ENCODE peak calls at places on chromosomes 7 and 10, in four cellular contexts. D is fibroblast of lung, S is hepatocyte, T is right atrium auricular region. V is an unnamed sample.

GRCh38 chr7:125654076-125654475 is 724.5 kb upstream of the POT1 start:
- DNase-seq in T (no peak), S (no peak), D (no peak), V (no peak)

GRCh38 chr7:144256112-144256511 is 8.5 kb downstream of the OR2A7 start:
- DNase-seq in T (no peak), D (no peak), S (no peak), V (no peak)

GRCh38 chr10:23035569-23035968 is 59.8 kb upstream of the MSRB2 start:
- DNase-seq in T (no peak), S (peak; percentile 22), D (no peak), V (no peak)

GRCh38 chr7:118039963-118040489 is 143.9 kb upstream of the LSM8 start:
- DNase-seq in D (no peak), S (no peak), T (no peak), V (no peak)

GRCh38 chr7:132603241-132603789 is 27.0 kb upstream of the PLXNA4 start:
- DNase-seq in S (no peak), D (no peak), T (no peak), V (no peak)

GRCh38 chr7:133602291-133602690 is 349.4 kb downstream of the EXOC4 start:
- DNase-seq in S (no peak), D (peak; percentile 74), T (no peak), V (no peak)

GRCh38 chr7:43872401-43873165 is 3.3 kb upstream of the MRPS24 start:
- DNase-seq in S (peak; percentile 77), T (peak; percentile 70), D (peak; percentile 87), V (peak; percentile 57)

GRCh38 chr10:132163278-132163765 is 23.4 kb upstream of the DPYSL4 start:
- DNase-seq in T (no peak), S (no peak), D (no peak), V (no peak)

GRCh38 chr10:126857178-126857806 is 47.9 kb upstream of the DOCK1 start:
- DNase-seq in S (no peak), T (no peak), D (no peak), V (no peak)

GRCh38 chr7:150399861-150400778 is 21.0 kb downstream of the ZNF775 start:
- DNase-seq in S (peak; percentile 34), D (peak; percentile 45), T (no peak), V (no peak)

GRCh38 chr7:51129527-51130472 is 186.8 kb downstream of the COBL start:
- DNase-seq in S (no peak), D (no peak), T (peak; percentile 47), V (no peak)

GRCh38 chr7:30001953-30002352 is 12.4 kb upstream of the SCRN1 start:
- DNase-seq in D (no peak), T (no peak), S (no peak), V (no peak)

GRCh38 chr7:8109196-8110022 is 140.8 kb downstream of the GLCCI1 start:
- DNase-seq in D (peak; percentile 80), S (no peak), T (no peak), V (no peak)

GRCh38 chr10:77987671-77988070 is 41.6 kb downstream of the POLR3A start:
- DNase-seq in T (no peak), D (no peak), S (no peak), V (no peak)

GRCh38 chr10:3111626-3112220 is 44.4 kb downstream of the PFKP start:
- DNase-seq in S (no peak), T (no peak), D (no peak), V (no peak)

GRCh38 chr10:12638103-12638502 is 288.8 kb downstream of the CAMK1D start:
- DNase-seq in S (peak; percentile 85), D (peak; percentile 55), T (no peak), V (peak; percentile 11)

GRCh38 chr7:6691103-6691502 is 15.6 kb downstream of the ZNF12 start:
- DNase-seq in T (no peak), D (no peak), S (no peak), V (no peak)

GRCh38 chr7:139771001-139771956 is 6.5 kb downstream of the HIPK2 start:
- DNase-seq in T (no peak), S (no peak), D (peak; percentile 90), V (peak; percentile 60)

GRCh38 chr7:27400168-27400567 is 157.6 kb downstream of the EVX1 start:
- DNase-seq in S (no peak), D (no peak), T (no peak), V (no peak)

GRCh38 chr7:150945171-150945852 is 32.8 kb downstream of the KCNH2 start:
- DNase-seq in S (peak; percentile 23), T (no peak), D (no peak), V (no peak)

GRCh38 chr7:152180587-152180986 is 155.1 kb downstream of the GALNT11 start:
- DNase-seq in S (peak; percentile 11), T (no peak), D (no peak), V (no peak)

GRCh38 chr10:122448600-122448999 is 5.9 kb upstream of the ARMS2 start:
- DNase-seq in D (no peak), T (no peak), S (no peak), V (no peak)

GRCh38 chr7:77427996-77428603 is 12.0 kb upstream of the GSAP start:
- DNase-seq in D (peak; percentile 85), S (no peak), T (no peak), V (no peak)

GRCh38 chr7:157538321-157538720 is 201.5 kb downstream of the DNAJB6 start:
- DNase-seq in T (no peak), D (no peak), S (no peak), V (no peak)

GRCh38 chr7:127655720-127656119 is 3.7 kb downstream of the SND1 start:
- DNase-seq in S (no peak), D (no peak), T (no peak), V (no peak)

GRCh38 chr10:103745264-103746247 is 109.8 kb downstream of the SH3PXD2A start:
- DNase-seq in D (peak; percentile 54), T (no peak), S (peak; percentile 41), V (no peak)

GRCh38 chr10:44991571-44991970 is 9.2 kb upstream of the ZNF22 start:
- DNase-seq in S (no peak), T (peak; percentile 59), D (no peak), V (no peak)

GRCh38 chr10:55233505-55233904 is 432.5 kb upstream of the PCDH15 start:
- DNase-seq in S (no peak), D (no peak), T (no peak), V (no peak)

GRCh38 chr10:16442914-16443313 is 6.1 kb downstream of the PTER start:
- DNase-seq in S (no peak), D (no peak), T (no peak), V (no peak)

DNA sequence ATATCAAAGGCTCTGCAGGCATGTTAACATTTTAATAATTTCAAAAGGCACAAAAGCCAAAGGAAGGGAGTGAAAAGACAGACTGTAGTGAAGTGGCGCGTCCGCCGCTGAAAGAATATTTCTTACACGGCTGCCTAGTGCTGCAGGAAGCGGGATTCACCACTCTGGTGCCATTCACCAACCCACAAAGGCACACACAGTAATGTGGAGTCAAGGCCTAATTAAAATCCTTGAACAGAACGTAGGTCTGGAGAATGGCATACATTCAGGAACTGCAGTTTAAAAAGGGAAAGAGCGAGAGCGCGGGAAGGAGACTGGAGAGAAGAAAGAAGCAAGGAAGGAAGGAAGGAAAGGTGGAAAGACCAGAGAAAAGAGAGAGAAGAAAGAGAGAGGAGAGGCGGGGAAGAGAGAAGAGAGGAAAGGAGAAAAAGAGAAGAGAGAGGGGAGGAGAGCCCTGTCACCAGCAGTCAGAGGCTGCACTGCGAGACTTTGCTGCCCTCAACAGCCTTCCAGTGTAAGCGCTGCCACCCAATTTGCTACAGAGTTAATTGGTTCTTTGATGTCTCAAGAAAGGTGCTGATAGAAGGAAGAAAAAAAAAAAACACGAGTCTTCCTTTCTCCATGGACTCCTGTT is 554.0 kb downstream of the MDFIC start:
- DNase-seq in D (peak; percentile 29), S (peak; percentile 44), T (no peak), V (no peak)
- TF ChIP-seq CTCF in D (no peak), S (peak; percentile 46), T (peak; percentile 32), V (no peak)

GRCh38 chr7:20513341-20513740 is 102.1 kb upstream of the ABCB5 start:
- DNase-seq in D (peak; percentile 71), T (no peak), S (no peak), V (no peak)
- H3K27me3 ChIP-seq in D (no peaks in the 10 kb centered on the region), T (no peaks in the 10 kb centered on the region), S (peaks cover 5% of the 10 kb centered on the region), V (no peaks in the 10 kb centered on the region)

DNA sequence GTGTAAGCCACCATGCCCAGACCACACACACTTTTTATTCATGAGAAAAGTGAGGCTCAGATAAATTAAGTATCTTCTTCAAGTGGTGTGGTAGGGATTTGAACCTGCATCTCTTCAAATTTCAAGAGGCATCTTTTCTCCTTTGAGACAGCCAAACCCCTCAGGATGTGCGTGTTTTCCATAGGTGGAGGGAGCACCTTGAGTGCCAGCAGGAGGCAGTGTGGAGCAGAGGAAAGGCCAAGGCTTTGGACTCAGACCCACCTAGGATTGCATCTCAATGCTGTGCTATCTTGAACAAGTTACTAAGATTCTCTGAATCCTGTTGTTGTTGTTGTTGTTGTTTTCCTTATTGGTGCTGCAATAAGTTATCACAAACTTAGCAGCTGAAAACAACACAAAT is 40.2 kb upstream of the MYL10 start:
- DNase-seq in T (no peak), S (no peak), D (no peak), V (no peak)
- TF ChIP-seq CTCF in T (no peak), S (no peak), D (no peak), V (peak; percentile 31)

GRCh38 chr10:99235872-99236626 is 397 bp upstream of the HPSE2 start:
- DNase-seq in D (no peak), S (peak; percentile 58), T (no peak), V (no peak)
- H3K27me3 ChIP-seq in D (peaks cover 20% of the 10 kb centered on the region), S (peaks cover 83% of the 10 kb centered on the region), T (peaks cover 26% of the 10 kb centered on the region), V (peaks cover 61% of the 10 kb centered on the region)

DNA sequence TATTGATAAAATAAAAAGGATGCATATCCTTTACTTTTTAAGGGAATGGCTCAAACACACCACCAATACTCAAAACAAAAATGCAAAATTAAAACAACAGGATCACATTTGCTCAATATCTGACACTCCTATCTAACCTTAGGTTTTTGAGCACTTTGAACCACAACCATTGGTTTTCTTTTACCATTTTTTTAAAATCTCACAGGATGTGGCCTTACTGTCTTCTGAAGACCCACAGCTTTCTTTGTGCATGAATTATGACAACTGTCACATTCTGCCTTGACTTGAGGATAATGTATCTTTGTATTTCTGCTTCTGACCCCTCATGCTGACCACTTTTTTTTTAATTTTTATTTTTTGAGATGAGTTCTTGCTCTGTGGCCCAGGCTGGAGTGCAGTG is 461.1 kb upstream of the NRP1 start:
- DNase-seq in T (no peak), D (no peak), S (no peak), V (no peak)
- TF ChIP-seq CTCF in T (no peak), D (no peak), S (no peak), V (no peak)

GRCh38 chr10:8047452-8048280 is 6.8 kb upstream of the GATA3 start:
- DNase-seq in D (no peak), S (no peak), T (no peak), V (no peak)

GRCh38 chr10:8043569-8044306 is 10.8 kb upstream of the GATA3 start:
- DNase-seq in D (no peak), T (no peak), S (peak; percentile 33), V (no peak)

GRCh38 chr10:8044908-8045727 is 9.4 kb upstream of the GATA3 start:
- DNase-seq in T (no peak), S (peak; percentile 25), D (no peak), V (no peak)

GRCh38 chr10:8044331-8044907 is 10.1 kb upstream of the GATA3 start:
- DNase-seq in D (no peak), T (no peak), S (no peak), V (no peak)

GRCh38 chr10:8045728-8046494 is 8.6 kb upstream of the GATA3 start:
- DNase-seq in T (no peak), D (no peak), S (no peak), V (no peak)
- H3K27me3 ChIP-seq in T (peaks cover 59% of the 10 kb centered on the region), D (peaks cover 97% of the 10 kb centered on the region), S (peaks cover 99% of the 10 kb centered on the region), V (peaks cover 95% of the 10 kb centered on the region)

GRCh38 chr10:48885376-48885775 is 54.3 kb downstream of the LRRC18 start:
- DNase-seq in T (peak; percentile 46), D (peak; percentile 0), S (peak; percentile 58), V (no peak)
- TF ChIP-seq CTCF in T (peak; percentile 42), D (peak; percentile 35), S (peak; percentile 60), V (no peak)